ENCODE peak calls at places on chromosomes 3 and 15, in six cellular contexts. G is A549, W is HepG2, M is GM12878, E is K562, N is SK-N-SH. S is an unnamed sample.

GRCh38 chr15:45743309-45744041 is 108.6 kb downstream of the SQOR start:
- DNase-seq in W (no peak), G (no peak), N (no peak), E (no peak), M (no peak), S (no peak)

GRCh38 chr3:195271116-195271858 is at the start of gene XXYLT1:
- DNase-seq in M (no peak), N (peak), E (peak), W (peak), G (peak), S (peak)

GRCh38 chr15:63896336-63897115 is 62.8 kb upstream of the HERC1 start:
- DNase-seq in M (peak), G (peak), N (no peak), E (peak), W (peak), S (no peak)

GRCh38 chr15:64246364-64247189 is 83.8 kb upstream of the PPIB start:
- DNase-seq in E (peak), G (peak), M (peak), W (peak), N (no peak), S (no peak)

GRCh38 chr15:70379938-70380337 is 282.2 kb upstream of the TLE3 start:
- DNase-seq in M (no peak), N (no peak), E (no peak), G (no peak), W (no peak), S (no peak)

GRCh38 chr3:34016925-34017592 is 218.6 kb downstream of the PDCD6IP start:
- DNase-seq in M (peak), G (no peak), E (no peak), N (no peak), W (no peak), S (no peak)

GRCh38 chr3:41653575-41654239 is 308.2 kb downstream of the ULK4 start:
- DNase-seq in G (no peak), W (no peak), M (no peak), E (no peak), N (no peak), S (no peak)

GRCh38 chr3:129575233-129575986 is 31.1 kb downstream of the PLXND1 start:
- DNase-seq in N (no peak), M (no peak), W (no peak), E (no peak), G (no peak), S (no peak)

GRCh38 chr3:100873624-100874023 is 119.6 kb downstream of the ABI3BP start:
- DNase-seq in E (no peak), N (no peak), M (no peak), W (no peak), G (no peak), S (no peak)

GRCh38 chr3:74465652-74466415 is 148.6 kb downstream of the CNTN3 start:
- DNase-seq in G (no peak), N (no peak), M (no peak), E (no peak), W (no peak), S (no peak)

GRCh38 chr15:57324590-57324890 is 51.8 kb upstream of the CGNL1 start:
- DNase-seq in M (no peak), E (no peak), N (no peak), W (no peak), G (no peak), S (no peak)

GRCh38 chr3:140972833-140973232 is 31.2 kb downstream of the SLC25A36 start:
- DNase-seq in N (no peak), G (peak), E (peak), W (peak), M (no peak), S (no peak)
- TF ChIP-seq CHD2 in N (no peak), G (no peak), E (no peak), W (no peak), M (no peak), S (no peak)

GRCh38 chr15:77004189-77004588 is 9.3 kb downstream of the PSTPIP1 start:
- DNase-seq in W (no peak), N (no peak), G (no peak), M (no peak), E (no peak), S (no peak)
- TF ChIP-seq CHD2 in W (no peak), N (no peak), G (no peak), M (no peak), E (no peak), S (no peak)

GRCh38 chr15:31360158-31360561 is 33.5 kb downstream of the KLF13 start:
- DNase-seq in G (no peak), W (no peak), N (no peak), E (no peak), M (no peak), S (no peak)

GRCh38 chr15:31361764-31362120 is 35.1 kb downstream of the KLF13 start:
- DNase-seq in N (peak), W (no peak), M (no peak), E (no peak), G (peak), S (no peak)

GRCh38 chr15:31362121-31362520 is 35.5 kb downstream of the KLF13 start:
- DNase-seq in W (no peak), E (no peak), G (no peak), M (no peak), N (no peak), S (no peak)

GRCh38 chr15:31359722-31360111 is 33.1 kb downstream of the KLF13 start:
- DNase-seq in E (no peak), W (no peak), M (no peak), G (no peak), N (peak), S (no peak)

GRCh38 chr15:31360843-31361763 is 34.5 kb downstream of the KLF13 start:
- DNase-seq in M (no peak), W (no peak), E (no peak), G (no peak), N (peak), S (no peak)
- TF ChIP-seq CHD2 in M (no peak), W (no peak), E (no peak), G (no peak), N (no peak), S (no peak)

DNA sequence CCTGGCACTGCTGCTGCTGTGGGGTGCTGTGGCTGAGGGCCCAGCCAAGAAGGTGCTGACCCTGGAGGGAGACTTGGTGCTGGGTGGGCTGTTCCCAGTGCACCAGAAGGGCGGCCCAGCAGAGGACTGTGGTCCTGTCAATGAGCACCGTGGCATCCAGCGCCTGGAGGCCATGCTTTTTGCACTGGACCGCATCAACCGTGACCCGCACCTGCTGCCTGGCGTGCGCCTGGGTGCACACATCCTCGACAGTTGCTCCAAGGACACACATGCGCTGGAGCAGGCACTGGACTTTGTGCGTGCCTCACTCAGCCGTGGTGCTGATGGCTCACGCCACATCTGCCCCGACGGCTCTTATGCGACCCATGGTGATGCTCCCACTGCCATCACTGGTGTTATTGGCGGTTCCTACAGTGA is 2.1 kb downstream of the GRM2 start:
- DNase-seq in N (peak), E (no peak), G (no peak), W (no peak), M (no peak), S (no peak)
- TF ChIP-seq CHD2 in N (no peak), E (no peak), G (no peak), W (no peak), M (no peak), S (no peak)

DNA sequence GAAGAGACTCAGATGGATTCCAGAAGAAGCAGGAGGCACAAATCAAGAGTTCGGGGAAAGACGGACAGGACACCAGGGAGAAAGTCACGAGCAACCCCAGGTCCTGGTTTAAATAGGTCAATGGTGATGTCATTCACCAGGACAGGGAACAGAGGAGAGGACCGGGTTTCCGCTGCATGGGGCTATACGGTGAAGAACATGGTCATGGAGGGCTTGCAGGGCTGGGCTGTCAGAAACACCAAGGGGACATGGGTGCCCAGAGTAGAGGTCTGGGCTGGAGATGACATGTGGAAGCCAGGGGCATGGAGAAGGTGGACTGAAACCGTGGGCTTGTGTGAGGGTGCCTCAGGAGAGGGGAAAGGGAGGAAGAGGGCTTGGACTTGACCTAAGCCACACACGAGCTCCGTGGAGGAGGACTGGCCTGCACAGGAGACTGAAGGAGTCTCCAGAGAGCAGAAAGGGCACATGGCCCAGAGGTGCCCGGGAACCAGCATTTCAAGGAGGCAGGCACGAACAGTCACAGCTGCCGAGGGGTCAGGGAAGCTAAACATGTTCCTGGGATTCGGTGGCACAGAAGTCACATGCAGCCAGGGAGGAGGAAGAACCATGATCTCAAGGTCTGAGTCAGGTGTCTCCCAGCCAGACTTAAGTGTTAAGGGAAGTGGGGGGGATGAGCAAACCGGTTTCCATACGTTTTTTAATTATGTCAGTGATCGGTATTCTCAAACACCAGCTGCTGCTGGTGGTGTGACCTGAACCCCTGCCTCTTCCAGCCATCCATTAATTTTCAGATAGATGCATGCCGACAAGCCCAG is 54.2 kb upstream of the RPL32 start:
- DNase-seq in M (no peak), N (no peak), E (no peak), G (no peak), W (no peak), S (no peak)
- TF ChIP-seq CHD2 in M (no peak), N (no peak), E (peak), G (no peak), W (no peak), S (no peak)

GRCh38 chr3:142500211-142500610 is 52.4 kb upstream of the XRN1 start:
- DNase-seq in G (no peak), E (no peak), W (no peak), N (no peak), M (no peak), S (no peak)
- TF ChIP-seq CHD2 in G (no peak), E (no peak), W (no peak), N (no peak), M (no peak), S (no peak)